ENCODE peak calls at places on chromosomes 13 and 19, in ten cellular contexts. I is stomach, L is cardiac muscle cell, F is epithelial cell of esophagus, G is BE2C, R is fibroblast of mammary gland, D is AG09309, Y is GM23338, B is body of pancreas, Z is tibial nerve. K is an unnamed sample.

GRCh38 chr19:39765091-39766076 is 13.3 kb upstream of the LEUTX start:
- DNase-seq in Z (peak), B (peak), G (peak), I (peak), Y (peak), F (peak), L (peak), R (peak), D (no peak), K (peak)

GRCh38 chr13:73273737-73274136 is 214.9 kb downstream of the KLF5 start:
- DNase-seq in D (peak), R (peak), Z (no peak), F (peak), B (no peak), I (no peak), L (peak), G (no peak), Y (no peak), K (peak)

GRCh38 chr19:13788991-13789390 is 6.3 kb upstream of the ZSWIM4 start:
- DNase-seq in R (peak), L (no peak), D (peak), G (no peak), I (no peak), Z (no peak), B (no peak), Y (no peak), F (peak), K (peak)

GRCh38 chr13:112972867-112973576 is 4.0 kb downstream of the MCF2L start:
- DNase-seq in I (peak), D (no peak), Y (no peak), G (no peak), Z (no peak), F (no peak), L (no peak), B (no peak), R (no peak), K (no peak)

GRCh38 chr19:18932216-18932841 is 8.7 kb downstream of the HOMER3 start:
- DNase-seq in B (peak), I (peak), D (no peak), R (peak), Y (peak), Z (peak), F (peak), L (peak), G (peak), K (peak)

GRCh38 chr19:3509566-3509989 is 3.5 kb downstream of the FZR1 start:
- DNase-seq in Y (no peak), D (no peak), F (peak), R (peak), G (no peak), I (no peak), B (no peak), L (no peak), Z (no peak), K (peak)

GRCh38 chr13:79604752-79605151 is 123.8 kb downstream of the NDFIP2 start:
- DNase-seq in B (no peak), Y (peak), I (no peak), R (no peak), Z (no peak), G (no peak), F (peak), D (no peak), L (no peak), K (no peak)

GRCh38 chr19:21593934-21594844 is 88.8 kb downstream of the ZNF429 start:
- DNase-seq in R (no peak), G (no peak), L (no peak), D (no peak), I (no peak), Y (no peak), F (no peak), Z (peak), B (peak), K (peak)

GRCh38 chr13:34156841-34157365 is 339.0 kb downstream of the RFC3 start:
- DNase-seq in F (peak), B (peak), Y (no peak), D (peak), I (peak), G (peak), R (peak), L (no peak), Z (peak), K (peak)

GRCh38 chr13:114105351-114106225 is 26.8 kb downstream of the RASA3 start:
- DNase-seq in D (no peak), F (no peak), R (no peak), I (no peak), Y (no peak), B (peak), G (peak), Z (no peak), L (peak), K (peak)

GRCh38 chr19:21698215-21698614 is 69.2 kb downstream of the ZNF100 start:
- DNase-seq in D (peak), B (no peak), Z (peak), Y (peak), I (no peak), R (peak), F (peak), G (no peak), L (peak), K (peak)

GRCh38 chr13:78852709-78853108 is 193.8 kb upstream of the OBI1 start:
- DNase-seq in G (no peak), D (no peak), B (no peak), R (no peak), I (no peak), F (no peak), Z (no peak), L (no peak), Y (no peak), K (no peak)

GRCh38 chr13:93368296-93368695 is 141.7 kb downstream of the GPC6 start:
- DNase-seq in L (no peak), Z (no peak), Y (no peak), D (no peak), B (no peak), G (no peak), R (no peak), F (no peak), I (no peak), K (no peak)

GRCh38 chr13:99988469-99989375 is 7.1 kb downstream of the ZIC2 start:
- DNase-seq in R (no peak), D (no peak), I (no peak), F (no peak), L (peak), G (no peak), B (no peak), Y (peak), Z (no peak), K (no peak)

GRCh38 chr19:18603255-18603957 is 3.2 kb downstream of the CRLF1 start:
- DNase-seq in Z (no peak), Y (peak), G (peak), L (no peak), D (no peak), R (no peak), B (no peak), I (no peak), F (no peak), K (no peak)

GRCh38 chr19:33000510-33000909 is 28.5 kb downstream of the FAAP24 start:
- DNase-seq in I (no peak), B (no peak), Y (no peak), F (no peak), D (no peak), L (no peak), G (no peak), Z (no peak), R (no peak), K (no peak)

GRCh38 chr19:43651758-43652545 is 12.3 kb upstream of the CADM4 start:
- DNase-seq in D (no peak), L (peak), F (peak), Y (peak), B (peak), G (peak), I (peak), R (peak), Z (peak), K (peak)

GRCh38 chr19:38266070-38266469 is 1.7 kb downstream of the SPINT2 start:
- DNase-seq in B (peak), D (no peak), R (no peak), L (no peak), G (no peak), Y (no peak), I (no peak), F (peak), Z (no peak), K (no peak)

GRCh38 chr13:42445354-42445753 is 128.6 kb upstream of the TNFSF11 start:
- DNase-seq in B (no peak), F (no peak), L (no peak), Z (no peak), I (no peak), D (no peak), G (no peak), Y (no peak), R (no peak), K (no peak)

GRCh38 chr13:62038214-62038613 is 622.6 kb upstream of the PCDH20 start:
- DNase-seq in D (no peak), G (no peak), I (no peak), Z (no peak), B (no peak), Y (no peak), F (no peak), R (no peak), L (no peak), K (no peak)

GRCh38 chr13:94656766-94657165 is 55.1 kb downstream of the GPR180 start:
- DNase-seq in B (no peak), D (peak), Y (peak), I (no peak), Z (no peak), R (peak), L (no peak), G (no peak), F (peak), K (peak)

GRCh38 chr13:32901994-32902780 is 114.0 kb upstream of the KL start:
- DNase-seq in G (no peak), I (no peak), D (no peak), L (no peak), R (peak), F (peak), Z (peak), Y (no peak), B (no peak), K (peak)

GRCh38 chr19:4660181-4660791 is 9.9 kb downstream of the MYDGF start:
- DNase-seq in R (no peak), G (peak), B (no peak), F (peak), Z (no peak), L (peak), I (peak), D (no peak), Y (peak), K (no peak)

GRCh38 chr19:48102870-48103751 is 7.5 kb downstream of the PLA2G4C start:
- DNase-seq in R (peak), G (peak), I (no peak), B (no peak), Y (peak), F (peak), Z (no peak), L (peak), D (no peak), K (peak)

GRCh38 chr13:21071015-21071414 is 9.6 kb upstream of the LATS2 start:
- DNase-seq in G (no peak), I (no peak), Y (no peak), L (no peak), B (no peak), R (no peak), Z (no peak), D (no peak), F (no peak), K (no peak)

GRCh38 chr13:21517576-21517975 is 58.5 kb upstream of the ZDHHC20 start:
- DNase-seq in Z (no peak), G (no peak), R (no peak), F (no peak), B (no peak), I (no peak), D (no peak), L (no peak), Y (no peak), K (no peak)

GRCh38 chr19:38078302-38078930 is 145.6 kb downstream of the DPF1 start:
- DNase-seq in Z (no peak), L (no peak), B (no peak), R (no peak), G (no peak), F (no peak), D (no peak), I (no peak), Y (no peak), K (no peak)

GRCh38 chr19:35879068-35879467 is 10.7 kb downstream of the APLP1 start:
- DNase-seq in Y (peak), G (no peak), L (no peak), I (no peak), B (no peak), R (no peak), Z (no peak), D (no peak), F (no peak), K (no peak)

GRCh38 chr19:23470873-23471555 is 75.7 kb upstream of the ZNF91 start:
- DNase-seq in I (no peak), G (no peak), L (no peak), Y (peak), F (no peak), B (no peak), D (no peak), Z (no peak), R (no peak), K (no peak)
- H3K4me3 ChIP-seq in I (peak), G (no peak), L (no peak), Y (peak), F (no peak), B (no peak), D (peak), Z (no peak), R (no peak), K (no peak)

GRCh38 chr19:30664358-30665058 is 292.3 kb downstream of the ZNF536 start:
- DNase-seq in G (peak), R (peak), L (peak), Z (peak), Y (peak), D (no peak), I (peak), F (peak), B (peak), K (peak)
- TF ChIP-seq CTCF in G (peak), R (peak), L (peak), Z (peak), Y (peak), D (peak), I (peak), F (no peak), B (peak), K (peak)

GRCh38 chr19:49887653-49888477 is 8.8 kb downstream of the IL4I1 start:
- DNase-seq in I (no peak), B (no peak), Z (no peak), F (no peak), G (no peak), D (no peak), R (no peak), L (no peak), Y (no peak), K (no peak)
- H3K4me3 ChIP-seq in I (no peak), B (no peak), Z (no peak), F (no peak), G (no peak), D (no peak), R (no peak), L (no peak), Y (no peak), K (no peak)

DNA sequence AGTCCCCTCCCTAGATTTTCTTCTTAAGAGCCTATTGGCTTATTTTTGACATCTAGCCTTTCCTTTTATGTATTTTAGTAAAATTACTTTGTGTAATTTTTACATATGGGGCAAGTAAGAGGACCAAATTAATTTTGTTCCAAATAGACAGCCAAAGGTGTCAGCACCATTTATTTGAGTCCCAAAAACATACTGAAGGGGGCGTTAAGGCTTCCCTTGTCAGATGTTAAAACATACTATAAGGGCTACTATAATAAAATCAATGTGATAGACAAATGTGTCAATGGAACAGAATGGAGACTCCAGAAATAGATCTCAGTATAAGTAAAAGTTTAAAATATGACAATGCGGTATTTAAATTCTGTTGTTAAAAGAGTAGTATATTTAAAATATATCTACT is 133.6 kb downstream of the MTUS2 start:
- DNase-seq in F (no peak), Y (peak), Z (no peak), B (no peak), L (no peak), R (no peak), I (no peak), D (no peak), G (no peak), K (no peak)
- TF ChIP-seq CTCF in F (no peak), Y (peak), Z (no peak), B (peak), L (no peak), R (no peak), I (no peak), D (no peak), G (peak), K (no peak)

GRCh38 chr19:2255982-2256685 is at the start of gene JSRP1:
- DNase-seq in G (peak), L (no peak), R (no peak), D (no peak), F (no peak), Y (peak), Z (no peak), I (no peak), B (no peak), K (no peak)
- H3K4me3 ChIP-seq in G (no peak), L (no peak), R (no peak), D (no peak), F (no peak), Y (no peak), Z (no peak), I (no peak), B (no peak), K (no peak)

DNA sequence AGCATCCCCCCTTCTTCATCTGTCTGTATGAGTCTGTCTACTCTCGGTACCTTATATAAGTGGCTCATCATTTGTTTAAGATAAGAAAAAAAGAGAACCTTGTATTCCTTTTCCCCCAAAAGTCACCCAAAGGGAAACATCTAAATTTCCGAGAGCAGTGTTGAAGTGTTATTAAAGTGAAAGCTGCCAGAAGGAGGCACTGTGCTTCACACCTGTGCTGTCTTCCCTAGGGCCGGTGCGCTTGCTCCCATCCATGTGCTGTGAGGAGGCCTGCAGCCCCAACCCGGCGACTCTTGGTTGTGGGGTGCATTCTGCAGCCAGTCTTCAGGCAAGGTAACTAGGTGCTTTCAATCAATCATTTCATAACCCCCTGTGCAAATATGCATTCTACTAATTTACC is 97.5 kb downstream of the TNFRSF19 start:
- DNase-seq in B (no peak), I (no peak), L (no peak), G (no peak), Z (no peak), R (no peak), Y (peak), D (no peak), F (no peak), K (no peak)
- TF ChIP-seq CTCF in B (no peak), I (no peak), L (no peak), G (peak), Z (no peak), R (no peak), Y (peak), D (no peak), F (no peak), K (no peak)

GRCh38 chr13:41313117-41313516 is 2.0 kb downstream of the NAA16 start:
- DNase-seq in R (no peak), L (no peak), I (no peak), F (no peak), D (no peak), B (no peak), Z (no peak), G (no peak), Y (no peak), K (no peak)
- H3K4me3 ChIP-seq in R (peak), L (peak), I (peak), F (peak), D (peak), B (no peak), Z (peak), G (peak), Y (peak), K (peak)